ENCODE peak calls at places on chromosomes 12 and 14, in four cellular contexts. One of them, this sample, is unnamed.

GRCh38 chr14:101102875-101103274 is 199.4 kb upstream of the RTL1 start:
- DNase-seq in neuronal stem cell: no peak
- DNase-seq in mesenchymal stem cell: no peak
- DNase-seq in H1: no peak
- DNase-seq in this sample: peak; percentile 32

GRCh38 chr12:55743131-55743921 is 404 bp downstream of the GDF11 start:
- DNase-seq in neuronal stem cell: peak; percentile 75
- DNase-seq in H1: peak; percentile 64
- DNase-seq in mesenchymal stem cell: peak; percentile 82
- DNase-seq in this sample: peak; percentile 81

GRCh38 chr14:59438148-59438766 is 26.9 kb downstream of the GPR135 start:
- DNase-seq in mesenchymal stem cell: peak; percentile 51
- DNase-seq in H1: no peak
- DNase-seq in neuronal stem cell: no peak
- DNase-seq in this sample: no peak

GRCh38 chr12:5827591-5827990 is 117.5 kb downstream of the ANO2 start:
- DNase-seq in mesenchymal stem cell: no peak
- DNase-seq in H1: peak; percentile 65
- DNase-seq in neuronal stem cell: no peak
- DNase-seq in this sample: peak; percentile 63

GRCh38 chr12:106030210-106031175 is 108.3 kb downstream of the NUAK1 start:
- DNase-seq in neuronal stem cell: no peak
- DNase-seq in mesenchymal stem cell: peak; percentile 96
- DNase-seq in H1: no peak
- DNase-seq in this sample: no peak

GRCh38 chr12:119444462-119445044 is 110.0 kb downstream of the CCDC60 start:
- DNase-seq in mesenchymal stem cell: no peak
- DNase-seq in neuronal stem cell: peak; percentile 69
- DNase-seq in H1: peak; percentile 75
- DNase-seq in this sample: peak; percentile 87

GRCh38 chr14:65915125-65915524 is 502.6 kb downstream of the FUT8 start:
- DNase-seq in neuronal stem cell: no peak
- DNase-seq in mesenchymal stem cell: no peak
- DNase-seq in H1: no peak
- DNase-seq in this sample: no peak

GRCh38 chr12:53192531-53193021 is 11.9 kb upstream of the CSAD start:
- DNase-seq in H1: no peak
- DNase-seq in neuronal stem cell: no peak
- DNase-seq in mesenchymal stem cell: no peak
- DNase-seq in this sample: no peak

GRCh38 chr14:82067221-82067620 is 533.6 kb upstream of the SEL1L start:
- DNase-seq in neuronal stem cell: no peak
- DNase-seq in H1: no peak
- DNase-seq in mesenchymal stem cell: no peak
- DNase-seq in this sample: no peak

GRCh38 chr12:113461666-113462065 is 10.0 kb downstream of the LHX5 start:
- DNase-seq in neuronal stem cell: peak; percentile 17
- DNase-seq in mesenchymal stem cell: peak; percentile 25
- DNase-seq in H1: no peak
- DNase-seq in this sample: peak; percentile 68

GRCh38 chr14:21653331-21653885 is at the start of gene OR4E2:
- DNase-seq in mesenchymal stem cell: no peak
- DNase-seq in neuronal stem cell: no peak
- DNase-seq in H1: no peak
- DNase-seq in this sample: no peak

GRCh38 chr12:16670456-16671050 is 64.6 kb upstream of the LMO3 start:
- DNase-seq in mesenchymal stem cell: no peak
- DNase-seq in H1: no peak
- DNase-seq in neuronal stem cell: no peak
- DNase-seq in this sample: no peak

GRCh38 chr12:105316931-105317330 is 13.6 kb upstream of the C12orf75 start:
- DNase-seq in H1: no peak
- DNase-seq in neuronal stem cell: no peak
- DNase-seq in mesenchymal stem cell: no peak
- DNase-seq in this sample: no peak

GRCh38 chr12:127943481-127944210 is 323.3 kb upstream of the TMEM132C start:
- DNase-seq in H1: no peak
- DNase-seq in neuronal stem cell: no peak
- DNase-seq in mesenchymal stem cell: peak; percentile 7
- DNase-seq in this sample: no peak

DNA sequence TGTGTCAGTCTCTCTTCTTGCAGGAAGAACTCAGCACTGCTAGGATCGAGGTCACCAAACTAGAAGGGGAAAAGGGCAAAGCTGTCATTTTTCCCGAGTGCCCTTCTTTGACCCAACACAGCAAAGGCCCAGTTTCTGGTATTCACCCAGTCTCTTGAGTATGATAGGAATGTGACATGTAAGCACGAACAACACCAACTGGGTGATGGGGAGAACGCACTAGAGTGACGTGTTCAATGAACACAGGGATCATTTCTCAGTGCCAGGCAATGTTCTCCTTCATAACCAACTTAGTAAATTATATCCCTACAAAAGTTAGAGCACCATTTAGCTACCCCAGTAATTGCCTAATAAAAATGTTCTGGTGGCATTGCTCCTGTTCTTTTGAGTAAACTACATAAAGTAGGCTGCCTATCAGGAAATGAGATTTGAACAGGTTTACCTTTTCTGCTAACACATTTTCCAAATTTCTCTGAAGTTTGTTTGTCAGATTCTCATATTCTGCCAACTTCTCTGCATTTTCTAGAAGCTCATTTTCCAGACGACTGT is 64.5 kb downstream of the NIN start:
- DNase-seq in neuronal stem cell: no peak
- DNase-seq in H1: no peak
- DNase-seq in mesenchymal stem cell: peak; percentile 48
- DNase-seq in this sample: no peak
- H3K14ac ChIP-seq in neuronal stem cell: no peak overlapping the region
- H3K14ac ChIP-seq in H1: no peak overlapping the region
- H3K14ac ChIP-seq in mesenchymal stem cell: no peak overlapping the region
- H3K14ac ChIP-seq in this sample: no peak overlapping the region

GRCh38 chr12:48789858-48790326 is 1.0 kb upstream of the ADCY6 start:
- DNase-seq in H1: peak; percentile 66
- DNase-seq in mesenchymal stem cell: no peak
- DNase-seq in neuronal stem cell: no peak
- DNase-seq in this sample: no peak

GRCh38 chr12:48788852-48789775 is at the start of gene ADCY6:
- DNase-seq in H1: peak; percentile 86
- DNase-seq in neuronal stem cell: peak; percentile 84
- DNase-seq in mesenchymal stem cell: peak; percentile 80
- DNase-seq in this sample: peak; percentile 86

GRCh38 chr12:48786591-48787544 is 2.0 kb downstream of the ADCY6 start:
- DNase-seq in H1: no peak
- DNase-seq in neuronal stem cell: no peak
- DNase-seq in mesenchymal stem cell: no peak
- DNase-seq in this sample: no peak

GRCh38 chr12:48787791-48788521 is 933 bp downstream of the ADCY6 start:
- DNase-seq in H1: peak; percentile 64
- DNase-seq in mesenchymal stem cell: no peak
- DNase-seq in neuronal stem cell: no peak
- DNase-seq in this sample: no peak

GRCh38 chr12:48788522-48788851 is 402 bp downstream of the ADCY6 start:
- DNase-seq in neuronal stem cell: no peak
- DNase-seq in mesenchymal stem cell: no peak
- DNase-seq in H1: peak; percentile 72
- DNase-seq in this sample: no peak
- H2BK12ac ChIP-seq in neuronal stem cell: peak overlapping the region; percentile 96
- H2BK12ac ChIP-seq in mesenchymal stem cell: no peak overlapping the region
- H2BK12ac ChIP-seq in H1: no peak overlapping the region
- H2BK12ac ChIP-seq in this sample: no peak overlapping the region

GRCh38 chr14:104278214-104278534 is 139.8 kb downstream of the KIF26A start:
- DNase-seq in neuronal stem cell: no peak
- DNase-seq in mesenchymal stem cell: no peak
- DNase-seq in H1: peak; percentile 23
- DNase-seq in this sample: peak; percentile 12

GRCh38 chr14:104280902-104281767 is 142.7 kb downstream of the KIF26A start:
- DNase-seq in neuronal stem cell: no peak
- DNase-seq in H1: peak; percentile 45
- DNase-seq in mesenchymal stem cell: no peak
- DNase-seq in this sample: peak; percentile 20

GRCh38 chr14:104280085-104280901 is 141.9 kb downstream of the KIF26A start:
- DNase-seq in neuronal stem cell: no peak
- DNase-seq in mesenchymal stem cell: no peak
- DNase-seq in H1: peak; percentile 40
- DNase-seq in this sample: peak; percentile 25

GRCh38 chr14:104276435-104276834 is 138.0 kb downstream of the KIF26A start:
- DNase-seq in mesenchymal stem cell: no peak
- DNase-seq in H1: no peak
- DNase-seq in neuronal stem cell: no peak
- DNase-seq in this sample: no peak

DNA sequence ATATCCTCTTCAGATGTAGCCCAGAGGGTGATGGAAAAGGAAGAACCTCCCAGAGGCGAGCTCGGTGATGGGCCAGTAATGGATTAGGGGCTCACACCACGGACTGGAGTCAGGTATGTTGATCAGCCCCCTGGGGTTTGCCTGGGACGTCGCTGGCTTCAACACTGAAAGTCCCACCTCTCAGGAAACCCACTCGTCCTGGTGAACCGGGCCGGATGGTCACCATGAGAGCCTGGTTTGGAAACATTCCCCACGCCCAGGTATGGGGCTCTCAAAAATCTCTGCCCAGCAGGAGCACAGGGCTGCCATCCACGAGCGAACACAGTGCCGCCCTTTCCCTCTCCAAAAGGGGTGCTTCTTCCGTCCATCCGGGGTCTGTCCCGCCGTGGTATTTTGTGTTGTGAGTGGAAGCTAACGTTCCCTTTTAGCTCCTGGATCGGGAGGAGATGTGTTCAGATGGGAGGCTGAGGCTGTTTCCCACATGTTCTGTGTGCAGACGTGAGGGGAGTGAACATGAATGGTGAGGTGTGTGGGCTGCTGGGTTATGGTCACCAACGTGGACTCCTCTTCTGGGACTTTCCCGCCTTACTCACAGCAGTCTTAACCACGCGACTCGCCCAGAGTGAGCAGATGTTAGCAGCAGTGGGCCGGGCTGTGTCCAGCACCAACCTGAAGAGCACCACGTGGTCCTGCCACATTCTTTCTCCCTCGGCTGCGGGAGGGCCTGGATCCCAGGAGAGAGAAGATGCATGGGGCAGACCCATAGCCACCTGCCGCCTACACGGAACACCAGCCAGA is 139.2 kb downstream of the KIF26A start:
- DNase-seq in mesenchymal stem cell: no peak
- DNase-seq in H1: peak; percentile 35
- DNase-seq in neuronal stem cell: no peak
- DNase-seq in this sample: peak; percentile 19
- H2BK15ac ChIP-seq in mesenchymal stem cell: no peak overlapping the region
- H2BK15ac ChIP-seq in H1: peak overlapping the region; percentile 29
- H2BK15ac ChIP-seq in neuronal stem cell: no peak overlapping the region
- H2BK15ac ChIP-seq in this sample: no peak overlapping the region

GRCh38 chr14:49972199-49972671 is 79.4 kb downstream of the ARF6 start:
- DNase-seq in mesenchymal stem cell: peak; percentile 74
- DNase-seq in neuronal stem cell: no peak
- DNase-seq in H1: no peak
- DNase-seq in this sample: no peak
- H3K14ac ChIP-seq in mesenchymal stem cell: no peak overlapping the region
- H3K14ac ChIP-seq in neuronal stem cell: no peak overlapping the region
- H3K14ac ChIP-seq in H1: no peak overlapping the region
- H3K14ac ChIP-seq in this sample: no peak overlapping the region

This sample was measured in H9.